ENCODE peak calls at places on chromosomes 13 and 19, in five cellular contexts. F is CD8-positive, alpha-beta T cell; B is psoas muscle; G is tibial nerve; K is cardiac muscle cell. O is an unnamed sample.

GRCh38 chr19:40610396-40611064 is 9.4 kb downstream of the LTBP4 start:
- DNase-seq in F (peak), K (no peak), G (no peak), B (peak), O (no peak)

GRCh38 chr19:8552810-8553209 is 24.4 kb downstream of the MYO1F start:
- DNase-seq in K (no peak), G (no peak), B (no peak), F (no peak), O (no peak)

GRCh38 chr13:21670883-21671792 is at the start of gene FGF9:
- DNase-seq in F (peak), K (peak), G (no peak), B (peak), O (no peak)

GRCh38 chr19:51135004-51135403 is 7.1 kb upstream of the SIGLEC7 start:
- DNase-seq in G (no peak), B (no peak), F (no peak), K (no peak), O (no peak)

GRCh38 chr13:30186644-30187431 is 120.5 kb downstream of the KATNAL1 start:
- DNase-seq in B (no peak), K (no peak), G (no peak), F (no peak), O (no peak)

GRCh38 chr19:13937479-13938360 is 497 bp downstream of the PODNL1 start:
- DNase-seq in G (no peak), F (no peak), K (no peak), B (peak), O (no peak)

GRCh38 chr19:17256130-17256529 is 8.4 kb downstream of the USHBP1 start:
- DNase-seq in B (no peak), G (no peak), K (no peak), F (no peak), O (no peak)

GRCh38 chr13:76012091-76012721 is 376.1 kb downstream of the LMO7 start:
- DNase-seq in B (no peak), F (no peak), K (no peak), G (no peak), O (peak)

GRCh38 chr19:41309225-41310030 is 544 bp upstream of the CCDC97 start:
- DNase-seq in F (peak), G (no peak), K (no peak), B (no peak), O (no peak)

GRCh38 chr19:35030257-35031071 is at the start of gene SCN1B:
- DNase-seq in B (peak), K (peak), F (peak), G (no peak), O (no peak)

GRCh38 chr19:1929051-1929742 is 11.8 kb upstream of the CSNK1G2 start:
- DNase-seq in G (peak), F (peak), B (peak), K (peak), O (no peak)

GRCh38 chr13:97212540-97213146 is 9.5 kb upstream of the MBNL2 start:
- DNase-seq in K (no peak), F (no peak), G (no peak), B (no peak), O (no peak)

GRCh38 chr13:91134773-91135124 is 212.7 kb upstream of the MIR17HG start:
- DNase-seq in F (no peak), G (no peak), K (no peak), B (no peak), O (no peak)

GRCh38 chr19:33332248-33332647 is 29.9 kb upstream of the CEBPA start:
- DNase-seq in K (no peak), B (no peak), F (no peak), G (no peak), O (no peak)

GRCh38 chr13:113756441-113757097 is 2.5 kb upstream of the TMEM255B start:
- DNase-seq in G (no peak), K (no peak), B (no peak), F (no peak), O (no peak)

GRCh38 chr19:47319923-47320871 is 10.5 kb downstream of the C5AR1 start:
- DNase-seq in K (no peak), B (no peak), F (no peak), G (no peak), O (no peak)

GRCh38 chr19:39411832-39412099 is 703 bp upstream of the PLEKHG2 start:
- DNase-seq in F (peak), K (peak), G (peak), B (peak), O (no peak)

GRCh38 chr13:29835280-29836061 is 14.9 kb downstream of the UBL3 start:
- DNase-seq in G (no peak), B (no peak), K (no peak), F (no peak), O (no peak)

GRCh38 chr19:6466526-6467248 is 2.6 kb downstream of the CRB3 start:
- DNase-seq in K (no peak), B (no peak), G (no peak), F (no peak), O (no peak)

GRCh38 chr19:33052352-33052972 is 12.2 kb downstream of the RHPN2 start:
- DNase-seq in B (no peak), K (no peak), F (no peak), G (no peak), O (peak)

GRCh38 chr19:6185825-6186193 is 50.3 kb downstream of the ACSBG2 start:
- DNase-seq in K (no peak), B (no peak), G (no peak), F (no peak), O (no peak)

GRCh38 chr19:55486971-55487883 is 1.0 kb upstream of the SSC5D start:
- DNase-seq in K (peak), F (no peak), G (peak), B (peak), O (peak)

GRCh38 chr13:76336889-76337844 is 549.0 kb downstream of the KCTD12 start:
- DNase-seq in B (no peak), K (no peak), F (no peak), G (no peak), O (no peak)

GRCh38 chr13:99356216-99357089 is 49.3 kb upstream of the GPR183 start:
- DNase-seq in F (peak), G (no peak), K (no peak), B (no peak), O (peak)

GRCh38 chr13:88552966-88553365 is 881.8 kb downstream of the SLITRK5 start:
- DNase-seq in K (no peak), G (no peak), B (no peak), F (no peak), O (no peak)

GRCh38 chr13:46507978-46508377 is 45.0 kb upstream of the LRCH1 start:
- DNase-seq in K (no peak), B (no peak), F (no peak), G (no peak), O (no peak)

GRCh38 chr19:16073481-16073880 is 2.8 kb upstream of the TPM4 start:
- DNase-seq in G (no peak), K (no peak), B (no peak), F (no peak), O (no peak)

GRCh38 chr19:8438236-8438635 is 6.5 kb upstream of the HNRNPM start:
- DNase-seq in F (no peak), B (no peak), G (no peak), K (no peak), O (no peak)

GRCh38 chr13:23751195-23751594 is 138.0 kb downstream of the MIPEP start:
- DNase-seq in F (no peak), B (no peak), G (no peak), K (no peak), O (no peak)

GRCh38 chr19:16018801-16019551 is 57.3 kb upstream of the TPM4 start:
- DNase-seq in G (no peak), K (no peak), B (no peak), F (no peak), O (no peak)

GRCh38 chr19:48351341-48351752 is 12.4 kb downstream of the TMEM143 start:
- DNase-seq in F (peak), B (peak), G (peak), K (peak), O (no peak)

GRCh38 chr13:99352351-99353271 is 45.4 kb upstream of the GPR183 start:
- DNase-seq in K (no peak), G (no peak), F (no peak), B (no peak), O (no peak)

GRCh38 chr19:8526345-8527062 is 12.5 kb upstream of the ZNF414 start:
- DNase-seq in B (peak), F (no peak), K (peak), G (peak), O (peak)

GRCh38 chr19:18416778-18417249 is 2.4 kb upstream of the SSBP4 start:
- DNase-seq in B (peak), F (peak), K (peak), G (peak), O (no peak)

GRCh38 chr13:94140027-94140426 is 339.5 kb downstream of the DCT start:
- DNase-seq in K (no peak), F (no peak), B (no peak), G (no peak), O (no peak)

GRCh38 chr13:40377783-40378182 is 288.7 kb downstream of the FOXO1 start:
- DNase-seq in K (no peak), B (no peak), G (no peak), F (no peak), O (peak)

GRCh38 chr13:35791191-35791902 is 314.9 kb upstream of the MAB21L1 start:
- DNase-seq in G (no peak), B (no peak), F (no peak), K (no peak), O (no peak)

GRCh38 chr13:35785563-35786327 is 309.3 kb upstream of the MAB21L1 start:
- DNase-seq in K (no peak), F (no peak), B (no peak), G (no peak), O (no peak)

GRCh38 chr13:35787937-35788336 is 311.4 kb upstream of the MAB21L1 start:
- DNase-seq in F (no peak), G (no peak), B (no peak), K (no peak), O (no peak)

GRCh38 chr13:35793823-35794222 is 317.3 kb upstream of the MAB21L1 start:
- DNase-seq in K (no peak), F (no peak), B (no peak), G (no peak), O (no peak)

GRCh38 chr13:35789335-35790166 is 313.1 kb upstream of the MAB21L1 start:
- DNase-seq in K (peak), G (no peak), F (no peak), B (no peak), O (peak)
- TF ChIP-seq CTCF in K (peak), G (peak), F (no peak), B (peak), O (peak)

GRCh38 chr19:42480335-42481095 is 37.8 kb upstream of the CXCL17 start:
- DNase-seq in K (no peak), G (no peak), F (no peak), B (no peak), O (no peak)
- H3K4me3 ChIP-seq in K (no peak), G (no peak), F (peak), B (no peak), O (no peak)

GRCh38 chr13:74325106-74325505 is 190.9 kb upstream of the KLF12 start:
- DNase-seq in B (no peak), F (no peak), G (no peak), K (peak), O (no peak)
- TF ChIP-seq CTCF in B (no peak), F (no peak), G (no peak), K (no peak), O (no peak)

GRCh38 chr19:29665826-29666633 is 769 bp downstream of the PLEKHF1 start:
- DNase-seq in K (peak), G (no peak), B (peak), F (no peak), O (no peak)

GRCh38 chr19:29667941-29668340 is 2.7 kb downstream of the PLEKHF1 start:
- DNase-seq in G (no peak), B (no peak), F (peak), K (no peak), O (no peak)

GRCh38 chr19:29666634-29667389 is 1.6 kb downstream of the PLEKHF1 start:
- DNase-seq in B (peak), F (no peak), K (peak), G (peak), O (no peak)

GRCh38 chr19:29668746-29669609 is 3.7 kb downstream of the PLEKHF1 start:
- DNase-seq in G (no peak), B (no peak), K (no peak), F (no peak), O (no peak)

GRCh38 chr19:29667390-29667783 is 2.1 kb downstream of the PLEKHF1 start:
- DNase-seq in G (no peak), B (no peak), F (no peak), K (no peak), O (no peak)
- H3K4me3 ChIP-seq in G (no peak), B (peak), F (peak), K (no peak), O (no peak)

GRCh38 chr13:51550151-51550550 is 34.1 kb upstream of the WDFY2 start:
- DNase-seq in B (no peak), K (no peak), F (no peak), G (no peak), O (no peak)

GRCh38 chr13:51549050-51549449 is 35.2 kb upstream of the WDFY2 start:
- DNase-seq in K (no peak), G (no peak), B (no peak), F (no peak), O (no peak)

GRCh38 chr13:51549593-51549992 is 34.7 kb upstream of the WDFY2 start:
- DNase-seq in K (no peak), F (no peak), G (no peak), B (no peak), O (no peak)

GRCh38 chr13:51552027-51552426 is 32.2 kb upstream of the WDFY2 start:
- DNase-seq in K (no peak), G (no peak), F (no peak), B (no peak), O (no peak)

GRCh38 chr13:51551446-51551845 is 32.8 kb upstream of the WDFY2 start:
- DNase-seq in G (no peak), F (no peak), K (no peak), B (no peak), O (no peak)
- TF ChIP-seq CTCF in G (no peak), F (no peak), K (no peak), B (no peak), O (no peak)

O was measured in kidney epithelial cell.